ENCODE peak calls at places on chromosomes 2 and 18, in four cellular contexts. G is testis, X is A549, J is astrocyte. O is an unnamed sample.

GRCh38 chr2:150007815-150008430 is 420.3 kb upstream of the MMADHC start:
- DNase-seq in J (no peak), X (no peak), G (no peak), O (no peak)

GRCh38 chr2:105344704-105345345 is 7.5 kb downstream of the C2orf49 start:
- DNase-seq in G (no peak), J (no peak), X (peak; percentile 44), O (peak; percentile 79)

GRCh38 chr18:10234912-10235439 is 219.5 kb upstream of the APCDD1 start:
- DNase-seq in G (no peak), J (peak; percentile 57), X (no peak), O (peak; percentile 68)

GRCh38 chr2:54060000-54060399 is 55.4 kb upstream of the ACYP2 start:
- DNase-seq in J (no peak), X (no peak), G (no peak), O (no peak)

GRCh38 chr2:171185941-171186340 is 25.2 kb upstream of the TLK1 start:
- DNase-seq in G (no peak), X (no peak), J (peak; percentile 82), O (peak; percentile 43)

GRCh38 chr18:3481696-3482210 is 31.8 kb downstream of the TGIF1 start:
- DNase-seq in X (no peak), J (no peak), G (no peak), O (peak; percentile 66)

GRCh38 chr18:37584952-37585695 is 19.5 kb upstream of the CELF4 start:
- DNase-seq in X (no peak), J (no peak), G (no peak), O (no peak)

GRCh38 chr2:151878655-151879563 is 50.7 kb upstream of the ARL5A start:
- DNase-seq in J (peak; percentile 55), G (no peak), X (peak; percentile 7), O (peak; percentile 30)

GRCh38 chr2:52629944-52630343 is 1137.7 kb upstream of the CHAC2 start:
- DNase-seq in G (peak; percentile 30), X (no peak), J (no peak), O (no peak)

GRCh38 chr2:141195087-141195486 is 935.7 kb downstream of the LRP1B start:
- DNase-seq in J (peak; percentile 18), X (no peak), G (no peak), O (no peak)

GRCh38 chr2:1662606-1663180 is 81.6 kb downstream of the PXDN start:
- DNase-seq in J (no peak), X (no peak), G (no peak), O (no peak)

GRCh38 chr2:9004338-9005204 is 1.1 kb upstream of the MBOAT2 start:
- DNase-seq in G (no peak), J (peak; percentile 74), X (no peak), O (no peak)

GRCh38 chr2:196925445-196925767 is 1.1 kb downstream of the PGAP1 start:
- DNase-seq in G (no peak), J (peak; percentile 2), X (no peak), O (peak; percentile 27)

GRCh38 chr2:65660340-65660739 is 227.9 kb upstream of the SPRED2 start:
- DNase-seq in X (no peak), J (peak; percentile 68), G (no peak), O (peak; percentile 56)

GRCh38 chr2:73013941-73014340 is 57.6 kb downstream of the SFXN5 start:
- DNase-seq in G (no peak), J (peak; percentile 60), X (no peak), O (peak; percentile 73)

GRCh38 chr18:74255022-74255658 is 36.6 kb downstream of the CYB5A start:
- DNase-seq in G (no peak), X (no peak), J (peak; percentile 56), O (no peak)

GRCh38 chr2:104388296-104388695 is 465.6 kb upstream of the POU3F3 start:
- DNase-seq in J (peak; percentile 36), G (no peak), X (no peak), O (no peak)

GRCh38 chr2:48113767-48114166 is 207.5 kb upstream of the FBXO11 start:
- DNase-seq in G (no peak), X (no peak), J (no peak), O (no peak)

GRCh38 chr2:14717131-14717530 is 84.6 kb downstream of the LRATD1 start:
- DNase-seq in X (no peak), G (no peak), J (no peak), O (no peak)

DNA sequence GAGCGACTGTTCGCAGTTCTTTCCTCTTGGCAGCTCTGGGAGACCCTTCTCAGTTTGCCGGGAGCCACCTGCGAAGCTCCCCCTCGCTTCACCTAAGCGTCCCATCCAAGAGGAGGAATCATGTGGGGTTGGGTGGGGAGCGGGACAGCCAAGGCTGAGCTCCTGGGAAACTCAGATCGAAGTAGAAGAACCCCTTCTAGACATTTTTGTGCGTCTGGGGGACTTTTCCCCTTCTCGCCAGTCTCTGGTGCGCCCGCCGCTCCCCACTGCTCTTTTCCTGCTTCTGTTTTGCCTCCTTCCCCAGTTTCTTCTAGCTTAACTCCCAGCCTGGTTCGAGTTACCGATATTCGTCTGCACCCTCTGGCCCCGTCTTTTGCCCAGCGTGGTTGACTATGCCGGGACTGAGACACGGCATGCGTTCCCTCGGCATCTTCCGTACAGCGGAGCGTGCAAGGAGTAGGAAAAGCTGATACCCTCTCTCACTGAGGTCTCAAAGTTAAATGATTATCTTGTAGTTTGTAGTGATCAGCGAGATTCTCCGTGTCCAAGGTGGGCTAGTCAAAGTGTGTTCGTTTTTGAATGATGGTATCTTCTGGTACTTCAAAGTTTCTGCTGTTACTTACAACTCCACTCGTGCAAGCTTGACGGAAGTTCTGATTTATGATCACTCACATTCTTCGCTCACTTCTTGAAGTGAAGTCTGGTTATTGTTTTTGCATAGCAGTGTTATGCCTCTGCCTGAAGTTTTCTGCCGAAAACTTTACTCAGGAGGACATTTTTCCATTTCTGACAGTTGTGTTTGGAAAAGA is 664 bp downstream of the CAMKMT start:
- DNase-seq in X (peak; percentile 36), G (peak; percentile 56), J (peak; percentile 41), O (peak; percentile 56)
- TF ChIP-seq CTCF in X (no peak), G (no peak), J (no peak), O (no peak)

GRCh38 chr2:176132397-176133086 is 3.0 kb downstream of the HOXD8 start:
- DNase-seq in X (no peak), J (no peak), G (peak; percentile 18), O (peak; percentile 18)

GRCh38 chr2:176133366-176133765 is 3.9 kb downstream of the HOXD8 start:
- DNase-seq in J (no peak), G (no peak), X (no peak), O (no peak)

GRCh38 chr2:176130917-176131616 is 1.6 kb downstream of the HOXD8 start:
- DNase-seq in J (no peak), G (peak; percentile 21), X (no peak), O (no peak)

GRCh38 chr2:176130153-176130916 is 830 bp downstream of the HOXD8 start:
- DNase-seq in J (no peak), G (peak; percentile 74), X (peak; percentile 59), O (no peak)

DNA sequence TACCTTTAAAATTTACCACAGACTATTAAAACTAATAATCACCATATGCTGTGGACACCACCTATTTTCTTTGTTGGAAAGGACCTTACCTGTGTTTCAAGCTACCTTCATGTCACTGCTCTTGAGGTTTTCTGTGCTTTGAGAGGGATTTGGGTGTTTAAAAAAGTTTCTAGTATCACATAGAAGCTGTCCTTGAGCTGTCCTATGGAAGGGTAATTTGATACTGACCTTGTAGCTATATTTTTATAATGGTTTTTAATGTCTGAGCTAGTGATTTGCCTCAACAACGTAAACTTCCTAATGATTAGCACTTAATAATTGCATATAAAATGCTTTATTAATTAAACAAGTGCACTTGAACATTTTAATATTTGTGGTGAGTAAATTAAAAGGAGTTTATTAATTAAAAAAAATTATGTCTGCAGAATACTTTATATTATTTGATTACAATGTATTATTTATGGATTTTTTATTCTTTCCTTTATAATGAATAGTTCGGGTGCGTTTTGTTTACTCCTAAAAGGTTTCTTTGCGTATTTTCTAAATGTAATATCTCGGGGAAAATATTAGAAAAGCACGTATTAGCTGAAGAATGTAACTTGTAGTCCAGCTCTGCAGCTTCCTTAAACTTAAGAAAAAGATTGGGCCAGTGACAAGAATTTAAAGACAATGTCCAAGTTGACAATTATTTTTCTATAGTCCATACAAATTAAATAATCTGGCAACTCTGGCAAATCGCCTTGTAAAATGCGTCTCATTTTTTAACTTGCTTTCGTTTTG is 2.3 kb downstream of the HOXD8 start:
- DNase-seq in G (no peak), X (no peak), J (no peak), O (no peak)
- H3K4me3 ChIP-seq in G (peak overlapping the region; percentile 85), X (no peak overlapping the region), J (peak overlapping the region; percentile 38), O (peak overlapping the region; percentile 30)

DNA sequence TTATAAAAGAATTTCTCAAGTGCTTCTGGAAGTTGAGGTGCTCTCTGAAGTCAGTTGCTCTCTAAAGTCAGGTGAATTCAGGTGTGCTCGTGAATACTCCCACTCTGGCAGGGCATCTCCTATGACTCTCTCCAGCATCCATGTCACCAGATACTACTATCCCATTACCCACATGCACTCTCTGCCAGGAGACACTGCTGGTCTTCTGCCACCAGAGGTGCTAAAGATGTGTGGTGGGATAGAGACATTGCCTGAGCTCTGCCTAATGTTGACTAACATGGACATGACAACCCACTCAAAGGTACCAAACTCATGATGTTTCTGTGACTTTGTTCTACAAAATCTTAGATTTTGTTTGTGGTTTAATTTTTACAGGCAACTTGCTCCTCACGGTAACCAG is 106.4 kb upstream of the HNRNPA3 start:
- DNase-seq in G (no peak), J (no peak), X (peak; percentile 24), O (peak; percentile 2)
- TF ChIP-seq CTCF in G (no peak), J (no peak), X (no peak), O (peak; percentile 26)

DNA sequence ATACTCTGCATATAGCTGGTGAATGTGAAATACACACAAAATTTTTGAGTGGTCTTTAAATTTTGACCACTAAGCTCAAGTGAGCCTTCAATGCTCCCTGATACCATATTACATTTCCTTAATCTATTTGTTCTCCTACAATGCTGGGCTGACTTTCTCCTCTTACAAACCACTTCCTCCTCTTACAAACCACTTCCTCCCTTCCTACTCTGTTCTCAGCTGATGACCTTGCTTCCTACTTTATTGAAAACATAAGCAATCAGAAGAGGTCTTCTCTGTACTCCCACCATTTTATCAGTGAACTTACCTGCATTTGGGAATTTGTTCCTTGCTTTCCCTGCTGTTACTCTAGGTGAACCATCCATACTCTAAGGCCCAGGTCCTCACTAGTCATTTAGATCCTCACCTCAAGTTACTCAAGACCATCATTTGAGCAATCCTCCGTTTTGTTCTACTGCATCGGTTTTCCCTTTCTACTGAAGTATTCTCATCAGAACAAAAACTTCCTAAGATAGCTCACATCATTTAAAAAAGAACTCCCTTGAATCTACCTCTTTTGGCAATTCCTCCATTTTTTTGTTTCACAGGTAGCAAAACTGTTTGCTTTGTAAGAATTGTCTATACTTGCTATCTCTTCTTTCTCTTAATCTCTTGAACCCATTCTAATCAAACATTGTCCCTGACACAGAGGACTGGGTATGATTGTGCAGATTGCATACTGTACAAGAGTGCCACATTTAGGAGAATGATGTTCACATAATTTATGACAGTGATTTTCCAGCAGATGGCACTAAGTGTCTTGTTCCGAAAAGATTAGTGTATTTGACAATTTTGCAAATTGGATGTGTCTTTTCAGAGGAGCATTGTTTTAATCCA is 96.5 kb downstream of the EPB41L5 start:
- DNase-seq in G (no peak), J (peak; percentile 29), X (peak; percentile 54), O (peak; percentile 76)
- H3K4me3 ChIP-seq in G (no peak overlapping the region), J (no peak overlapping the region), X (no peak overlapping the region), O (no peak overlapping the region)

GRCh38 chr2:113996826-113997599 is 107.1 kb downstream of the ACTR3 start:
- DNase-seq in J (no peak), X (no peak), G (no peak), O (no peak)
- TF ChIP-seq CTCF in J (no peak), X (no peak), G (no peak), O (peak; percentile 17)